ENCODE peak calls at places on chromosomes 3 and 15, in nine cellular contexts. U is MM.1S, V is hepatocyte, Y is SK-N-SH, Q is HCT116, B is OCI-LY7, N is GM23338, H is neural progenitor cell, R is GM23248. A is an unnamed sample.
A peak's percentile ranks its signal among the peaks of the same experiment; 100 is the strongest.

GRCh38 chr15:30065025-30065801 is 17.5 kb upstream of the GOLGA8J start:
- DNase-seq in V (no peak), N (no peak), R (peak; percentile 80), U (no peak), Y (no peak), B (no peak), H (no peak), Q (no peak), A (peak; percentile 55)

GRCh38 chr15:69305204-69305931 is 6.7 kb downstream of the PAQR5 start:
- DNase-seq in Y (no peak), Q (peak; percentile 74), H (no peak), B (no peak), N (peak; percentile 20), U (no peak), V (peak; percentile 60), R (peak; percentile 95), A (peak; percentile 90)

GRCh38 chr3:151230644-151231043 is 27.6 kb upstream of the GPR171 start:
- DNase-seq in V (no peak), R (no peak), H (no peak), Q (no peak), N (no peak), Y (no peak), B (peak; percentile 10), U (peak; percentile 48), A (no peak)

GRCh38 chr3:190097025-190097424 is 23.7 kb downstream of the P3H2 start:
- DNase-seq in Q (no peak), R (no peak), V (no peak), H (no peak), U (no peak), N (no peak), B (no peak), Y (no peak), A (no peak)

GRCh38 chr3:169604568-169604967 is 58.9 kb downstream of the MECOM start:
- DNase-seq in Y (no peak), Q (peak; percentile 6), H (peak; percentile 35), B (peak; percentile 9), U (no peak), R (peak; percentile 17), V (no peak), N (peak; percentile 44), A (peak; percentile 40)

GRCh38 chr15:93362821-93363220 is 273.8 kb upstream of the RGMA start:
- DNase-seq in R (no peak), V (peak; percentile 21), Y (no peak), U (no peak), Q (no peak), B (no peak), H (peak; percentile 83), N (peak; percentile 76), A (no peak)

GRCh38 chr15:88636039-88636438 is 2.8 kb upstream of the ISG20 start:
- DNase-seq in V (peak; percentile 70), R (no peak), Y (no peak), H (no peak), N (peak; percentile 68), Q (peak; percentile 69), B (no peak), U (no peak), A (peak; percentile 85)

GRCh38 chr15:84750583-84751092 is 2.2 kb downstream of the ZNF592 start:
- DNase-seq in H (peak; percentile 29), B (peak; percentile 75), V (no peak), Y (no peak), Q (no peak), N (no peak), U (no peak), R (no peak), A (no peak)

GRCh38 chr3:133042778-133043177 is 4.6 kb downstream of the TMEM108 start:
- DNase-seq in Q (no peak), Y (no peak), U (no peak), H (no peak), N (no peak), R (no peak), B (no peak), V (peak; percentile 16), A (no peak)

GRCh38 chr15:55685292-55685691 is 57.7 kb downstream of the PRTG start:
- DNase-seq in Q (no peak), R (peak; percentile 21), N (no peak), H (no peak), Y (no peak), V (no peak), U (no peak), B (peak; percentile 1), A (no peak)

GRCh38 chr15:82950746-82951370 is 1.7 kb downstream of the HOMER2 start:
- DNase-seq in H (no peak), B (no peak), Q (no peak), U (peak; percentile 71), R (no peak), Y (no peak), V (no peak), N (no peak), A (peak; percentile 21)

GRCh38 chr15:68674975-68675374 is 96.2 kb downstream of the CORO2B start:
- DNase-seq in U (peak; percentile 46), N (no peak), V (no peak), R (no peak), B (peak; percentile 25), Y (no peak), Q (no peak), H (peak; percentile 58), A (no peak)

GRCh38 chr15:57540736-57541135 is 51.0 kb upstream of the MYZAP start:
- DNase-seq in V (no peak), Q (no peak), N (no peak), B (no peak), R (no peak), U (no peak), Y (no peak), H (no peak), A (no peak)

GRCh38 chr3:10351013-10351735 is 30.3 kb upstream of the SEC13 start:
- DNase-seq in U (no peak), Q (no peak), V (no peak), B (no peak), Y (peak; percentile 63), N (peak; percentile 69), R (no peak), H (peak; percentile 54), A (no peak)

GRCh38 chr3:66985336-66985920 is 12.7 kb upstream of the KBTBD8 start:
- DNase-seq in B (no peak), V (no peak), N (no peak), Y (no peak), R (peak; percentile 13), Q (no peak), H (no peak), U (no peak), A (no peak)

GRCh38 chr3:53880396-53881345 is 1.3 kb downstream of the ACTR8 start:
- DNase-seq in B (no peak), H (peak; percentile 58), R (peak; percentile 61), U (no peak), V (no peak), Q (no peak), N (peak; percentile 46), Y (peak; percentile 29), A (no peak)

GRCh38 chr3:196193037-196193737 is 18.0 kb downstream of the ZDHHC19 start:
- DNase-seq in H (no peak), Q (no peak), U (no peak), N (no peak), V (no peak), R (no peak), Y (peak; percentile 68), B (no peak), A (no peak)

GRCh38 chr15:62306851-62307504 is 141.9 kb upstream of the C2CD4B start:
- DNase-seq in R (peak; percentile 87), Y (peak; percentile 72), H (peak; percentile 91), U (peak; percentile 71), N (peak; percentile 96), B (peak; percentile 52), Q (peak; percentile 68), V (peak; percentile 87), A (peak; percentile 69)

GRCh38 chr3:146166450-146167222 is 5.7 kb upstream of the PLOD2 start:
- DNase-seq in Q (no peak), V (peak; percentile 25), N (no peak), H (no peak), U (no peak), B (no peak), R (peak; percentile 96), Y (no peak), A (peak; percentile 93)

GRCh38 chr3:122184591-122184929 is 1.1 kb downstream of the CASR start:
- DNase-seq in H (peak; percentile 13), Y (no peak), U (no peak), B (no peak), Q (no peak), V (no peak), N (no peak), R (no peak), A (no peak)
- H3K4me3 ChIP-seq in H (peak overlapping the region; percentile 50), Y (no peak overlapping the region), U (no peak overlapping the region), B (no peak overlapping the region), Q (no peak overlapping the region), V (no peak overlapping the region), N (peak overlapping the region; percentile 84), R (no peak overlapping the region), A (no peak overlapping the region)

DNA sequence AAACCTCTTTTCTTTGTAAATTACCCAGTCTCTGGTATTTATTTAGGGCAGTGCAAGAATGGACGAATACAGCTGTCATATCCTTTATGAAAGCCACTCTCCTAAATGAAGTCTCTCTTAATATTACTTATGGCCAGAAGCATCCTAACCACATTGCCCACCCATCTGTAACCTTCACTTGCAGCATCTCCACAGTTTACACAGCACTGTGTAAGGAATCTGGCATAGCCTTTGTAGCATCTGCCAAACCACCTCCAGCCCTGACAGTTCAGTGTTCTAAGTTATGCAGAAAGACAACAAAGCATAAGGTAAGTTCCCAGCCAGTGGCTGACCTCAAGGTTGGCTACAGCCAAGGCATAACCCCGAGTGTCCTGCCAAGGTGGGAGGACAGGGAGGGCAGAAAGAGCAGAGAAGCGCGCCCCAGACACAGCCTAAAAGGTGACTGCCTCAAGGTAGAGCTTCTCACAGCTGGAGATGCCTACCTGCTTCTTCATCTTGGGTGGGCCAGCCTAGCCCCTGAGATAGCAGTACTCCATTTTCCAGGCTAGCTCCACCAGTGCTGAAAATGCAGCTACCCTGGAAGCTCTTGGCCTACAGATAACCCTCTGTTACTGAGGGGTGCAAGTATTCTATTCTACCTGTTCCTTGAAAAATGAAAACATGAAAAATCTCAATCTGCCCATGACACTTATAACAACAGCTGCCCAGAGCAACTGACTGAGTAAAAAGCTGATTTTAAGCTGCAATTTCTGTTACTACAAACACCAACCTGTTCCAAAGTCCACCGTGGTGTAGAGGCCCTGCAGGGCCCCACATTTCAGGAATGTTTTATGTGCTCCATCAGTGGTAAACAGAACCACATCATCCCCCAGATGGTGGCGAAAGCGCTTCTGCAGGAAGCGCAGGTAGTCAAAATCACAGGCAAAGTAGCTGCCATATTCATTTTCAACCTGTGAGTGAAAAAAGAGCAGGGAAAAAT is 39.3 kb downstream of the GLB1 start:
- DNase-seq in N (no peak), V (peak; percentile 60), H (no peak), R (no peak), Y (no peak), Q (no peak), B (peak; percentile 33), U (no peak), A (no peak)
- H3K27ac ChIP-seq in N (no peak overlapping the region), V (peak overlapping the region; percentile 91), H (no peak overlapping the region), R (no peak overlapping the region), Y (no peak overlapping the region), Q (no peak overlapping the region), B (peak overlapping the region; percentile 62), U (no peak overlapping the region), A (no peak overlapping the region)

GRCh38 chr3:117622130-117622841 is 912.7 kb downstream of the TUSC7 start:
- DNase-seq in B (no peak), Y (no peak), H (peak; percentile 57), V (no peak), R (peak; percentile 95), N (no peak), U (no peak), Q (no peak), A (peak; percentile 61)
- TF ChIP-seq EZH2phosphoT487 in B (no peak), Y (no peak), H (no peak), V (no peak), R (no peak), N (no peak), U (no peak), Q (no peak), A (no peak)

GRCh38 chr3:154121236-154122095 is at the start of gene ARHGEF26:
- DNase-seq in V (peak; percentile 94), B (peak; percentile 72), Y (peak; percentile 92), N (peak; percentile 94), H (peak; percentile 92), U (peak; percentile 93), R (peak; percentile 69), Q (peak; percentile 60), A (peak; percentile 75)
- H3K4me3 ChIP-seq in V (peak within 1 kb of the TSS; percentile 96), B (peak within 1 kb of the TSS; percentile 78), Y (peak within 1 kb of the TSS; percentile 96), N (peak within 1 kb of the TSS; percentile 94), H (peak within 1 kb of the TSS; percentile 79), U (peak within 1 kb of the TSS; percentile 86), R (peak within 1 kb of the TSS; percentile 75), Q (peak within 1 kb of the TSS; percentile 88), A (peak within 1 kb of the TSS; percentile 93)

A was measured in PC-3.